ENCODE peak calls at places on chromosomes 12 and 14, in eight cellular contexts. C is progenitor cell of endocrine pancreas, P is HFF-Myc, B is right lobe of liver, D is AG10803, R is sigmoid colon, M is Peyer's patch, E is GM20000. A is an unnamed sample.
A peak's percentile ranks its signal among the peaks of the same experiment; 100 is the strongest.

GRCh38 chr12:26721800-26722199 is 111.2 kb downstream of the ITPR2 start:
- DNase-seq in C (no peak), P (no peak), B (no peak), D (no peak), R (no peak), M (no peak), E (no peak), A (no peak)

GRCh38 chr14:62614117-62614516 is 431.1 kb downstream of the KCNH5 start:
- DNase-seq in C (no peak), P (no peak), B (no peak), D (no peak), R (no peak), M (no peak), E (no peak), A (no peak)

GRCh38 chr12:109461049-109461845 is 15.9 kb downstream of the KCTD10 start:
- DNase-seq in C (no peak), P (no peak), B (peak; percentile 40), D (peak; percentile 58), R (no peak), M (no peak), E (peak; percentile 32), A (no peak)

GRCh38 chr14:88559852-88560251 is 3.0 kb upstream of the ZC3H14 start:
- DNase-seq in C (no peak), P (peak; percentile 52), B (no peak), D (peak; percentile 76), R (no peak), M (no peak), E (no peak), A (no peak)

GRCh38 chr14:58864751-58865519 is 227.2 kb downstream of the DACT1 start:
- DNase-seq in C (no peak), P (peak; percentile 90), B (no peak), D (peak; percentile 79), R (no peak), M (no peak), E (no peak), A (no peak)

GRCh38 chr12:78143717-78144116 is 313.0 kb downstream of the NAV3 start:
- DNase-seq in C (no peak), P (no peak), B (no peak), D (no peak), R (no peak), M (no peak), E (no peak), A (no peak)

GRCh38 chr12:107685360-107686248 is at the start of gene PWP1:
- DNase-seq in C (peak; percentile 92), P (peak; percentile 85), B (peak; percentile 96), D (peak; percentile 93), R (peak; percentile 95), M (peak; percentile 98), E (peak; percentile 92), A (peak; percentile 96)

GRCh38 chr12:116954700-116955381 is 44.1 kb downstream of the FBXW8 start:
- DNase-seq in C (no peak), P (no peak), B (peak; percentile 28), D (no peak), R (no peak), M (no peak), E (no peak), A (no peak)

GRCh38 chr12:116693259-116694227 is 44.3 kb downstream of the SPRING1 start:
- DNase-seq in C (no peak), P (no peak), B (peak; percentile 54), D (no peak), R (no peak), M (peak; percentile 78), E (no peak), A (no peak)

GRCh38 chr12:6575648-6576047 is 7.6 kb upstream of the NOP2 start:
- DNase-seq in C (no peak), P (no peak), B (no peak), D (no peak), R (no peak), M (no peak), E (no peak), A (no peak)

DNA sequence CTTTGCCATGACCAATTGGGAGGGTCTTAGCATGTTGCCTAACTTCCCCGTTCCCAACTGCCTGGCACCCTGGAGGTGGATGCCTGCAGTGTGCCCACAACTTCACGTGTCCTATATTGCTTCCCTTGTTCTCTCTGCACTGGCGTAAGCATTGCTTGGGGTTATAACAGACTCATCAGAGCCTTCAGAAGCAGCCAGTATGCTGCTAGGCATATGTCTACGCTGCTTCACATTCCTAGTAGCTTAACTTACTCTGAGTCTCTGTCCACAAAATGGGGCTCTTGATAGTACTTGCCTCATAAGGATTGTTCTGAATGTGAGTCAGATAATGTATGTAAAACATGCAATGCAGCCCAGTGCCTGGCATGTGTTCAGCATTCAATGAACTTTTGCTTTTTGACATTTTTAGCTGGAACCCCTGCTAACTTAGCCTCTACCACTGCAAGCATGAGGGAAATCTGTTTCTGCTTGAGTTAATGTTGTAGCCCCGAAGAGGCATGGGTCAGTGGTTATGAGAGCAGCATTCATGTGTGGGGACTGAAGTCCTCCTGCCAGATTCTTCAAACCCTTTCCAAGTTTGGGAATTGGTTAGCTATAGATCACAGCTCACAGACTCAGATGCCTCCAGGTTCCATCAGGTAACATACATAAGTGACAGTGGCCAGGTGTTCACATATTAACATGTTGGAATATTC is 2.8 kb downstream of the SLC5A8 start:
- DNase-seq in C (no peak), P (no peak), B (no peak), D (no peak), R (no peak), M (no peak), E (no peak), A (no peak)
- TF ChIP-seq CTCF in C (no peak), P (no peak), B (no peak), D (no peak), R (no peak), M (no peak), E (no peak), A (no peak)

GRCh38 chr12:56101045-56101444 is 3.3 kb upstream of the PA2G4 start:
- DNase-seq in C (no peak), P (no peak), B (no peak), D (no peak), R (no peak), M (no peak), E (no peak), A (no peak)
- TF ChIP-seq CTCF in C (no peak), P (no peak), B (no peak), D (no peak), R (no peak), M (no peak), E (no peak), A (no peak)

GRCh38 chr12:60257063-60257462 is 661.2 kb downstream of the SLC16A7 start:
- DNase-seq in C (no peak), P (peak; percentile 52), B (no peak), D (peak; percentile 56), R (no peak), M (no peak), E (no peak), A (no peak)
- TF ChIP-seq CTCF in C (peak; percentile 10), P (peak; percentile 22), B (no peak), D (no peak), R (no peak), M (no peak), E (no peak), A (no peak)

GRCh38 chr14:101449114-101449513 is 112.2 kb upstream of the DIO3 start:
- DNase-seq in C (no peak), P (no peak), B (no peak), D (no peak), R (peak; percentile 43), M (no peak), E (no peak), A (no peak)

GRCh38 chr14:101442451-101442850 is 118.8 kb upstream of the DIO3 start:
- DNase-seq in C (no peak), P (no peak), B (no peak), D (no peak), R (no peak), M (no peak), E (no peak), A (peak; percentile 80)

GRCh38 chr14:101444116-101444515 is 117.2 kb upstream of the DIO3 start:
- DNase-seq in C (no peak), P (no peak), B (no peak), D (peak; percentile 73), R (no peak), M (no peak), E (no peak), A (no peak)

GRCh38 chr14:101445278-101445677 is 116.0 kb upstream of the DIO3 start:
- DNase-seq in C (no peak), P (no peak), B (no peak), D (no peak), R (no peak), M (no peak), E (no peak), A (no peak)

GRCh38 chr14:101446387-101446969 is 114.8 kb upstream of the DIO3 start:
- DNase-seq in C (no peak), P (no peak), B (no peak), D (no peak), R (no peak), M (no peak), E (no peak), A (no peak)
- TF ChIP-seq CTCF in C (no peak), P (no peak), B (no peak), D (no peak), R (no peak), M (no peak), E (no peak), A (no peak)

A was measured in activated CD8-positive, alpha-beta T cell treated with anti-CD3 and anti-CD28 coated beads for 36 hours.